ENCODE peak calls at places on chromosomes 6 and 20, in seven cellular contexts. C is HCT116, M is left ventricle myocardium inferior, H is fibroblast of lung, O is RWPE2, R is H7, Z is IMR-90. B is an unnamed sample. For H3K27me3, the result is how much of the 10 kb centered on the place peaks cover.

GRCh38 chr6:167099707-167100106 is 23.2 kb upstream of the CCR6 start:
- DNase-seq in C (no peak), R (no peak), H (no peak), M (no peak), O (no peak), Z (no peak), B (no peak)

GRCh38 chr20:10359621-10360040 is 74.4 kb downstream of the MKKS start:
- DNase-seq in Z (peak), H (peak), C (no peak), M (no peak), R (no peak), O (no peak), B (no peak)

GRCh38 chr6:117531346-117531745 is 48.9 kb downstream of the DCBLD1 start:
- DNase-seq in H (no peak), M (no peak), C (no peak), R (no peak), Z (no peak), O (no peak), B (no peak)

GRCh38 chr20:35709269-35709668 is 10.1 kb downstream of the ROMO1 start:
- DNase-seq in Z (no peak), H (no peak), M (no peak), O (no peak), C (no peak), R (no peak), B (no peak)

GRCh38 chr6:68233623-68234022 is 401.5 kb upstream of the ADGRB3 start:
- DNase-seq in C (no peak), H (peak), M (no peak), R (no peak), Z (peak), O (no peak), B (no peak)

GRCh38 chr6:79713701-79714322 is 82.7 kb downstream of the SH3BGRL2 start:
- DNase-seq in C (peak), Z (peak), R (peak), M (peak), O (no peak), H (peak), B (peak)

GRCh38 chr20:50844430-50845100 is 49.7 kb downstream of the BCAS4 start:
- DNase-seq in H (peak), Z (peak), M (no peak), C (peak), R (no peak), O (peak), B (no peak)

GRCh38 chr6:113361014-113361645 is 496.0 kb upstream of the MARCKS start:
- DNase-seq in C (peak), O (no peak), Z (peak), H (peak), M (no peak), R (no peak), B (no peak)

GRCh38 chr20:21145424-21145823 is 19.5 kb downstream of the KIZ start:
- DNase-seq in M (no peak), Z (no peak), C (no peak), O (no peak), R (no peak), H (no peak), B (no peak)

GRCh38 chr20:31523361-31524283 is 9.4 kb downstream of the HM13 start:
- DNase-seq in R (no peak), H (peak), Z (peak), C (no peak), M (no peak), O (no peak), B (no peak)

GRCh38 chr6:163123098-163123497 is 291.4 kb upstream of the QKI start:
- DNase-seq in C (no peak), M (no peak), H (no peak), Z (no peak), R (peak), O (no peak), B (no peak)

GRCh38 chr6:147418523-147418922 is 90.0 kb upstream of the SAMD5 start:
- DNase-seq in C (no peak), O (no peak), M (no peak), Z (no peak), R (no peak), H (no peak), B (no peak)

GRCh38 chr6:107304421-107305025 is 154.8 kb downstream of the PDSS2 start:
- DNase-seq in H (peak), O (peak), M (no peak), R (no peak), C (peak), Z (peak), B (no peak)

GRCh38 chr6:33577106-33577535 is 3.0 kb downstream of the BAK1 start:
- DNase-seq in C (no peak), O (peak), H (no peak), R (peak), Z (no peak), M (peak), B (peak)

GRCh38 chr6:128697392-128697689 is 176.9 kb upstream of the PTPRK start:
- DNase-seq in C (no peak), M (no peak), H (no peak), O (no peak), Z (no peak), R (no peak), B (no peak)

GRCh38 chr6:53348436-53349208 is at the start of gene ELOVL5:
- DNase-seq in C (peak), M (peak), R (peak), H (peak), Z (peak), O (peak), B (peak)

DNA sequence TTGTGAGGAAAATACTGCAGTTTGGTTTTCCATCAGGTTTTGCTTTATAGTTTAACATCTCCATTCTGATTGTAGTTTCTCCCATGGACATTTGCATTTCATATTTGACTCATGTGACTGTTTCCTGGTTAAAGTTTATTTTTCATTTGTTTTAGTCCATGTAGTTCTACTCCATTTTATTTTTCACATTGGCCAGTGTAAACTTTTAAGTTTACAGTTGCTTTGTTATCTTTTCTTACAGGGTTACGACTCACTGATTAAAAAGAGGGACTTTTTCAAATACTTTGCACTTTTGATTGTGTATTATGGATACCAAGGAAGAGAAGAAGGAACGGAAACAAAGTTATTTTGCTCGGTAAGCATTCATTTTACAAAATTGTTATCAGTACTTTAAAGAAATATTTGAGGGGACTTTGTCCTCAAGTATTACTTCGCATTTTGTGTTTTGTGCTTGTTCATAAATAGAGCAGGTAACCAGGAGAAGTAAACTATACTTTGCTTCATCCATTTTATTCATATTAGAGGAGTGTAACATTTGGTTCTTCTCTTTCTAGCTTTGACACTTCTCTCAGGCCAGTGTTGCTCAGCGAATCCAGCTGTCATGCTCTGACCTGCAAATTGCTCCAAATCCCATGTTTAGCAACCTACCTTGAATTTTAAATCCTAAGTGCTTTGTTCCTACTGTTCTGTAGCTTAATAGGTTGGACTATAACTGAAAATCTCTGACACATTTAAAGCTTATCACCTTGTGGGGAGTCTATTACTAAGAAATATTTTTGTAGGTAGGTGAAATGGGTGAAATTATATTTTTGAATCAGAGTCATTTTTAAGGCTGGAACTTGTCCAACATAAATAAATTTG is 24.5 kb downstream of the NCOA7 start:
- DNase-seq in Z (no peak), C (no peak), O (no peak), H (no peak), M (no peak), R (no peak), B (no peak)
- H3K27me3 ChIP-seq in Z (under half), C (under half), O (under half), H (under half), M (under half), R (under half), B (under half)

GRCh38 chr6:149951626-149952025 is 9.8 kb downstream of the ULBP2 start:
- DNase-seq in M (no peak), O (no peak), C (no peak), Z (no peak), H (no peak), R (no peak), B (no peak)
- H3K27me3 ChIP-seq in M (half or more), O (under half), C (under half), Z (under half), H (under half), R (half or more), B (half or more)

DNA sequence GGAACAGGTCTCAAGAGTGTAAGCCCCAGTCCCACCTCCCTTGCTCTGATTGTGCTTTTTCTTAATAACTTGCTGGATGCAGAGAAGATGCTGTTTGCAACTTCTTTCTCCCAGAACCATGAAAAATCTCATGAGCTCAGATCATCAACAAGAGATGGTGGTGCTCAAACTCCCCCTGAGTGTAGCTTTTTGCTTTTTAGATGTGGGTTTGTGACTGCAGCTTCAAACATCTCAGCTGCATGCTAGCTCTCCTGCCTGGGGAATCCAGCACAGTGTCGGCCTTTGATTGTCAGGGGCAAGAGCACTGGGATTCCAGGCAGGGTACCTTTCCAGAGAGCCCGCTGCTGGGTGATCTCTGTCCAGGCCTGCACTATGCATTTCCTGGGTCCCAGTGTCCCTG is 69.9 kb upstream of the LY86 start:
- DNase-seq in H (no peak), C (no peak), Z (no peak), O (no peak), M (no peak), R (no peak), B (no peak)
- H3K27me3 ChIP-seq in H (under half), C (half or more), Z (under half), O (under half), M (half or more), R (under half), B (under half)

DNA sequence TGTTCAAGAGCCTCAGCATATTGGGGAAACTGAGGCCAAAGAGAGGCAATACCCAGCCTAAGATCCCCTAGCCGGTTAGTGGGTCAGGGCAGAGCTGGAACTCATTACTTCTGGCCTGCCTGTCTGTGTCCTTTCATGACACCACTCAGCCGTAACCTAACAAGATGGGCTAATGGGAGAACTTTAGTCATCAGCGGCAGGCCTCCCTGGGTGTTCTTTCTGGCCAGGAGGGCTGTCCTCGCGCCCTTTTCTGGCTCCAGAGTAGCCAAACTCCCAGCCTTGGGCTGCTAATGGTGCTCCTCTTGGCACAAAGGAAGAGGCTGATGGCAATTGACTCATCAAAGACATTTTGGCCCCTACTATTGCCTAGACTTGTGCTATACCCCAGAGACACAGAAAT is 76.6 kb downstream of the NCR2 start:
- DNase-seq in C (no peak), R (no peak), H (peak), M (no peak), O (no peak), Z (no peak), B (no peak)
- H3K27me3 ChIP-seq in C (under half), R (half or more), H (under half), M (half or more), O (under half), Z (half or more), B (under half)

GRCh38 chr20:61627791-61628415 is 375.8 kb downstream of the CDH4 start:
- DNase-seq in O (no peak), H (no peak), Z (no peak), R (no peak), C (no peak), M (no peak), B (no peak)

GRCh38 chr20:61623451-61623850 is 371.4 kb downstream of the CDH4 start:
- DNase-seq in R (no peak), O (no peak), M (no peak), C (no peak), H (no peak), Z (no peak), B (no peak)

GRCh38 chr20:61628480-61628879 is 376.4 kb downstream of the CDH4 start:
- DNase-seq in C (no peak), M (no peak), O (no peak), Z (no peak), H (no peak), R (no peak), B (no peak)

GRCh38 chr20:61628901-61629300 is 376.8 kb downstream of the CDH4 start:
- DNase-seq in H (peak), M (no peak), Z (no peak), C (no peak), O (peak), R (peak), B (no peak)

GRCh38 chr20:61626412-61626811 is 374.4 kb downstream of the CDH4 start:
- DNase-seq in H (no peak), O (no peak), Z (no peak), C (no peak), M (no peak), R (no peak), B (no peak)
- H3K27me3 ChIP-seq in H (under half), O (under half), Z (under half), C (half or more), M (half or more), R (under half), B (under half)

GRCh38 chr6:138162947-138163569 is 1.3 kb downstream of the ARFGEF3 start:
- DNase-seq in O (no peak), C (no peak), M (no peak), R (no peak), H (no peak), Z (no peak), B (no peak)
- H3K27me3 ChIP-seq in O (under half), C (under half), M (under half), R (under half), H (under half), Z (half or more), B (under half)

DNA sequence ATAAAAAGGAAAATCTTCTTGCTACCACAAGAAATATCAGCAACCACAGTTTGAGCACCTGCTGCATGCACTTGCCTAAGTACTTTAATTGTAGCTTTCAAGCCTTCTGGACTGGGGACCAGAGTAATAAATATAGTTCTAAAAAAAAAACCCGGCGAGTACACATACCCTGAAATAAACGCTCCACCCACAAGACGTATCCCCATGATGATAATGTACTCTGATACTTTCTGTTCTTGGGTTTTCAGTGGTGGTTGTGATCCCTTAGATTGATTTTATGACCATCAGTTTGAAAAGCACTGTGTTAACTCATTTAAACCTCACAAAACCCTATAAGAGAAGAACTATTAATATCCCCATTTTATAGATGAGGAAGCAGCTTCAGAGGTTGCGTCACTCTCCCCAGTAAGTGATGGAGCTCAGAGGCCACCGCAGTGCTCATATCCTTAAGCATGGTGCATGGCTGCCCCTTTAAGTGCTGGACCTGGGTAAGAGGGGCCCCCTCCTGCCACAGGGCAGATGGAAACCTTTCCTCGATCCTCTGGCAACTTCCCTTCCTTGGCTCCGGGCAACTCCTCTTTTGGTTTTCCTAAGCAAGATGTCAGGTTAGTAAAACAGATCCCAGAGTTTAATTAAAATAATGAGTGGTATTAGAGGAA is 67.3 kb downstream of the KCNB1 start:
- DNase-seq in H (no peak), Z (no peak), O (peak), R (no peak), C (no peak), M (no peak), B (no peak)
- H3K27me3 ChIP-seq in H (under half), Z (half or more), O (under half), R (under half), C (under half), M (under half), B (under half)

GRCh38 chr20:48822879-48823385 is 4.9 kb downstream of the PREX1 start:
- DNase-seq in Z (no peak), H (no peak), R (peak), M (no peak), O (no peak), C (no peak), B (peak)
- H3K27me3 ChIP-seq in Z (under half), H (under half), R (under half), M (under half), O (under half), C (under half), B (under half)

DNA sequence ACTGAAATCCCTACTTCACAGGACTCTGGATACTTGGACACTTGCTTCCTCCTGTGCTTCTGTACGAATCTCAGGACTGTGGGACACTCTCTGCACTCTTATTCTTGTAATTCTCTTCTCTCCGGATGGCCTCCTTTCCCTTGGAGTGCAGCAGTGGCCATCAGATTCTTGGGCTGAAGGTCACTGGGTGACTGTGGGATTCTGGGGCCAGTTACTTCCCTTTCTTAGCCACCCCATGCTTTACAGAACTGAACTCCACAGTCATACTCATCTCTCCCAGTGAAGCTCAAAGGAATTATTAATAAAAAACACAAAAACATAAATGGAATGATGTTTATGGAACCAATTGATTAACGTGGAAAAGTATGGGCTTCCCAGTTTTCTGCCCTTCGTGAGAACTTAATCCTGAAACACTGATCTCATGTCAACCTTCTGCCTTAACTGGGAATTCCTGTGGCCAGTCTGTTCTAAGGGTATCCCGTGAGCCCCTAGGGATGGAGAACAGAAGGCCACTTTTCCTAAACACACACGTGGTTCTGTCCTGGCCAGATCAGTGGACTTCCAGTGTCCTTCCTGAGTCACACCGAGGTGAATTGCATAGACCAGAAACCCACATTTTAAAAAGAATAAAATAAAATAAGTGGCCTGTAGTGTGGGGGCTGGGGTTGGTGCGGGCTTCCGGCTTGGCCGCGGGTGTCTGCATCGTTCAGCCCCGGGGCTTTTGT is 23.6 kb upstream of the HLA-E start:
- DNase-seq in Z (no peak), M (no peak), H (no peak), O (no peak), C (no peak), R (no peak), B (no peak)
- H3K27me3 ChIP-seq in Z (half or more), M (half or more), H (half or more), O (half or more), C (under half), R (half or more), B (half or more)

DNA sequence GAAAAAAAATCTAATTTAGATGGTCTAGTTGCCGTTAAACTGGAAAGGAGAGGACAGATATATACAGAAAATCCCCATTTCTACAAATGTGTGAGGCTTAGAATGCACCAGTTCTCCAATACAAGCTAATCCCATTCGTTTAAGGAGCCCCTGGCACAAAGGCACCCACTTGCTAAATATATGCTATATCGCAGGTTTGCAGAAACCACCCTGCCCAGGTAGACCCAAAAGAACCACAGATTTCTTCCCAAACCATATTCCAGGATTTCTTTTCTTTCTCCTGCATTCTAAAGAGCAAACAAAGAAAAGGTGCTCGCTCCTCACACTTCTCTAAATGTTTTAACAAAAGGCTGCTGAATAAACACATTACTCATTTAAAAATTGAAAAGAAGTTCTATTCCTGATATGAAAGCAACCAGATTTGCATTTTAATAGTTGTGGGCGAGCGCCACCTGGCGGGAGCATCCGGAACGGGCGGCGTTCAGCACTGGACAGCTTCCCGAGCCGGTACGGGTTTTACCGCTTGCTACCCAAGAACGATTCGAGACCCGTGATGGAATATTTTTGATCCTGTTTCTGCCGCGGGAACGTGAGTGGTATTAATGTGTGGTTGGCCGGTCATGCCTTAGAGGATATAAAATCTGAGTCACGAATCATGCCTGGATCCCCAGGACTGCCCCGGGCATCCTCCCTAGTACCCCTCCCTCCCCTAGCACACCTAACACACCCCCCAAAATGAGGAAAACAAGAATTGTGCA is 2.1 kb downstream of the PTPRT start:
- DNase-seq in R (peak), H (peak), C (peak), M (peak), O (no peak), Z (peak), B (peak)
- H3K27me3 ChIP-seq in R (under half), H (under half), C (under half), M (half or more), O (half or more), Z (under half), B (under half)